ENCODE peak calls at places on chromosome 18, in ten cellular contexts. O is stimulated activated CD4-positive, alpha-beta T cell treated with anti-CD3 and anti-CD28 coated beads, Interleukin-4, amount 100 ng/mL, for 48 hours; T is fibroblast of lung; D is psoas muscle; Z is GM23248; Y is activated T-cell treated with anti-CD3 and anti-CD28 coated beads, Interleukin-2, amount 50 U/mL, for 72 hours; M is astrocyte of the spinal cord; Q is NCI-H146; U is HEK293T; F is AG04450. L is an unnamed sample.

GRCh38 chr18:37567061-37567993 is 1.7 kb upstream of the CELF4 start:
- DNase-seq in O (no peak), T (no peak), D (no peak), Z (peak), Y (no peak), M (no peak), Q (peak), U (no peak), F (no peak), L (no peak)

GRCh38 chr18:9362869-9363268 is 28.3 kb downstream of the TWSG1 start:
- DNase-seq in O (no peak), T (peak), D (no peak), Z (no peak), Y (no peak), M (no peak), Q (no peak), U (no peak), F (no peak), L (no peak)

GRCh38 chr18:73826098-73826497 is 321.5 kb downstream of the FBXO15 start:
- DNase-seq in O (no peak), T (no peak), D (no peak), Z (no peak), Y (no peak), M (no peak), Q (no peak), U (no peak), F (peak), L (no peak)

GRCh38 chr18:29434650-29435049 is 1257.7 kb upstream of the CDH2 start:
- DNase-seq in O (no peak), T (peak), D (no peak), Z (no peak), Y (no peak), M (no peak), Q (no peak), U (no peak), F (no peak), L (no peak)

GRCh38 chr18:11570770-11571169 is 38.6 kb upstream of the SLC35G4 start:
- DNase-seq in O (no peak), T (no peak), D (no peak), Z (peak), Y (no peak), M (peak), Q (no peak), U (no peak), F (no peak), L (no peak)

GRCh38 chr18:7221424-7222155 is 9.3 kb upstream of the LRRC30 start:
- DNase-seq in O (no peak), T (peak), D (peak), Z (peak), Y (peak), M (peak), Q (peak), U (peak), F (peak), L (no peak)

GRCh38 chr18:13178197-13178596 is 40.4 kb upstream of the LDLRAD4 start:
- DNase-seq in O (no peak), T (no peak), D (no peak), Z (no peak), Y (no peak), M (no peak), Q (no peak), U (no peak), F (no peak), L (no peak)

GRCh38 chr18:70135604-70136003 is 69.9 kb downstream of the RTTN start:
- DNase-seq in O (no peak), T (no peak), D (no peak), Z (peak), Y (no peak), M (no peak), Q (no peak), U (no peak), F (no peak), L (no peak)

GRCh38 chr18:74166397-74166796 is 18.1 kb downstream of the TIMM21 start:
- DNase-seq in O (no peak), T (no peak), D (no peak), Z (no peak), Y (no peak), M (no peak), Q (peak), U (no peak), F (no peak), L (no peak)

GRCh38 chr18:31064130-31064529 is 21.6 kb upstream of the DSC3 start:
- DNase-seq in O (no peak), T (peak), D (no peak), Z (no peak), Y (peak), M (peak), Q (no peak), U (no peak), F (no peak), L (no peak)

GRCh38 chr18:36321636-36322407 is 24.3 kb downstream of the FHOD3 start:
- DNase-seq in O (no peak), T (peak), D (no peak), Z (peak), Y (no peak), M (peak), Q (no peak), U (no peak), F (no peak), L (no peak)

GRCh38 chr18:13026583-13027270 is 35.6 kb downstream of the CEP192 start:
- DNase-seq in O (no peak), T (peak), D (no peak), Z (peak), Y (no peak), M (peak), Q (no peak), U (no peak), F (no peak), L (no peak)

GRCh38 chr18:4358618-4359017 is 96.5 kb downstream of the DLGAP1 start:
- DNase-seq in O (no peak), T (no peak), D (no peak), Z (no peak), Y (no peak), M (no peak), Q (no peak), U (no peak), F (no peak), L (no peak)

GRCh38 chr18:12776821-12777471 is 74.1 kb downstream of the PSMG2 start:
- DNase-seq in O (no peak), T (no peak), D (no peak), Z (peak), Y (no peak), M (no peak), Q (no peak), U (no peak), F (no peak), L (no peak)

GRCh38 chr18:3524706-3525105 is 74.7 kb downstream of the TGIF1 start:
- DNase-seq in O (no peak), T (no peak), D (no peak), Z (no peak), Y (no peak), M (no peak), Q (no peak), U (no peak), F (no peak), L (no peak)

GRCh38 chr18:21359746-21360145 is 117.7 kb downstream of the GREB1L start:
- DNase-seq in O (no peak), T (no peak), D (no peak), Z (peak), Y (no peak), M (no peak), Q (no peak), U (no peak), F (no peak), L (no peak)

GRCh38 chr18:50878345-50879301 is at the start of gene ME2:
- DNase-seq in O (peak), T (peak), D (peak), Z (peak), Y (peak), M (peak), Q (peak), U (peak), F (peak), L (peak)

GRCh38 chr18:9082763-9083510 is 19.6 kb upstream of the NDUFV2 start:
- DNase-seq in O (peak), T (no peak), D (no peak), Z (no peak), Y (peak), M (no peak), Q (no peak), U (no peak), F (no peak), L (no peak)

GRCh38 chr18:31557446-31557845 is 34.2 kb upstream of the TTR start:
- DNase-seq in O (no peak), T (no peak), D (no peak), Z (no peak), Y (no peak), M (no peak), Q (no peak), U (no peak), F (no peak), L (no peak)

GRCh38 chr18:32095571-32096229 is 4.0 kb downstream of the RNF138 start:
- DNase-seq in O (no peak), T (no peak), D (no peak), Z (no peak), Y (no peak), M (no peak), Q (no peak), U (no peak), F (no peak), L (no peak)

GRCh38 chr18:48527467-48527866 is 11.4 kb upstream of the CTIF start:
- DNase-seq in O (no peak), T (no peak), D (no peak), Z (no peak), Y (no peak), M (no peak), Q (no peak), U (no peak), F (no peak), L (no peak)

GRCh38 chr18:33804258-33804657 is 226.2 kb downstream of the ASXL3 start:
- DNase-seq in O (no peak), T (peak), D (no peak), Z (peak), Y (no peak), M (peak), Q (no peak), U (peak), F (no peak), L (no peak)

GRCh38 chr18:7566587-7567486 is at the start of gene PTPRM:
- DNase-seq in O (peak), T (peak), D (peak), Z (peak), Y (peak), M (peak), Q (peak), U (peak), F (no peak), L (peak)

GRCh38 chr18:58407649-58408407 is 221.1 kb downstream of the ALPK2 start:
- DNase-seq in O (no peak), T (no peak), D (no peak), Z (no peak), Y (no peak), M (no peak), Q (no peak), U (no peak), F (no peak), L (no peak)

GRCh38 chr18:56709463-56709862 is 58.3 kb downstream of the WDR7 start:
- DNase-seq in O (peak), T (peak), D (no peak), Z (peak), Y (peak), M (peak), Q (peak), U (peak), F (peak), L (no peak)

GRCh38 chr18:11751305-11752115 is 62.4 kb downstream of the GNAL start:
- DNase-seq in O (no peak), T (no peak), D (no peak), Z (peak), Y (no peak), M (no peak), Q (no peak), U (no peak), F (no peak), L (no peak)

GRCh38 chr18:79612291-79613108 is 67.1 kb upstream of the CTDP1 start:
- DNase-seq in O (no peak), T (no peak), D (peak), Z (no peak), Y (no peak), M (no peak), Q (no peak), U (no peak), F (no peak), L (peak)

GRCh38 chr18:68409585-68409984 is 305.3 kb downstream of the TMX3 start:
- DNase-seq in O (no peak), T (no peak), D (no peak), Z (no peak), Y (no peak), M (no peak), Q (no peak), U (no peak), F (no peak), L (no peak)

GRCh38 chr18:48408727-48409590 is at the start of gene ZBTB7C:
- DNase-seq in O (no peak), T (peak), D (peak), Z (peak), Y (peak), M (no peak), Q (peak), U (peak), F (no peak), L (peak)

GRCh38 chr18:26657618-26658581 is 109.5 kb upstream of the KCTD1 start:
- DNase-seq in O (no peak), T (no peak), D (no peak), Z (no peak), Y (no peak), M (no peak), Q (no peak), U (no peak), F (no peak), L (no peak)

GRCh38 chr18:5961828-5962150 is 66.5 kb upstream of the TMEM200C start:
- DNase-seq in O (no peak), T (no peak), D (no peak), Z (no peak), Y (no peak), M (no peak), Q (no peak), U (no peak), F (no peak), L (no peak)

GRCh38 chr18:47587587-47587986 is 336.1 kb upstream of the SKOR2 start:
- DNase-seq in O (no peak), T (no peak), D (no peak), Z (no peak), Y (no peak), M (no peak), Q (no peak), U (no peak), F (no peak), L (no peak)

L was measured in Right ventricle myocardium superior.